ENCODE peak calls at places on chromosome 9, in ten cellular contexts. One of them, this sample, is unnamed.

GRCh38 chr9:127968717-127969383 is 11.9 kb downstream of the EEIG1 start:
- DNase-seq in nucleus accumbens: peak
- DNase-seq in OCI-LY7: no peak
- DNase-seq in mammary epithelial cell: peak
- DNase-seq in activated naive CD4-positive, alpha-beta T cell: no peak
- DNase-seq in neural crest cell: no peak
- DNase-seq in T-helper 17 cell: no peak
- DNase-seq in stimulated activated CD4-positive, alpha-beta T cell treated with anti-CD3 and anti-CD28 coated beads, TNF-alpha, amount 100 ng/mL, for 4 hours: no peak
- DNase-seq in nephron progenitor cell: no peak
- DNase-seq in stimulated activated CD8-positive, alpha-beta memory T cell treated with anti-CD3 and anti-CD28 coated beads, Interleukin-7, amount 100 ng/mL, for 1 hour: no peak
- DNase-seq in this sample: no peak

GRCh38 chr9:126794441-126794840 is 10.4 kb upstream of the ZBTB43 start:
- DNase-seq in nucleus accumbens: no peak
- DNase-seq in mammary epithelial cell: no peak
- DNase-seq in neural crest cell: no peak
- DNase-seq in T-helper 17 cell: no peak
- DNase-seq in stimulated activated CD4-positive, alpha-beta T cell treated with anti-CD3 and anti-CD28 coated beads, TNF-alpha, amount 100 ng/mL, for 4 hours: no peak
- DNase-seq in activated naive CD4-positive, alpha-beta T cell: no peak
- DNase-seq in stimulated activated CD8-positive, alpha-beta memory T cell treated with anti-CD3 and anti-CD28 coated beads, Interleukin-7, amount 100 ng/mL, for 1 hour: no peak
- DNase-seq in nephron progenitor cell: no peak
- DNase-seq in OCI-LY7: no peak
- DNase-seq in this sample: no peak

GRCh38 chr9:5951686-5952211 is 61.1 kb downstream of the MLANA start:
- DNase-seq in stimulated activated CD8-positive, alpha-beta memory T cell treated with anti-CD3 and anti-CD28 coated beads, Interleukin-7, amount 100 ng/mL, for 1 hour: no peak
- DNase-seq in neural crest cell: no peak
- DNase-seq in nephron progenitor cell: no peak
- DNase-seq in stimulated activated CD4-positive, alpha-beta T cell treated with anti-CD3 and anti-CD28 coated beads, TNF-alpha, amount 100 ng/mL, for 4 hours: no peak
- DNase-seq in activated naive CD4-positive, alpha-beta T cell: no peak
- DNase-seq in nucleus accumbens: no peak
- DNase-seq in mammary epithelial cell: peak
- DNase-seq in T-helper 17 cell: no peak
- DNase-seq in OCI-LY7: no peak
- DNase-seq in this sample: no peak

GRCh38 chr9:108151161-108151586 is 661.6 kb upstream of the KLF4 start:
- DNase-seq in neural crest cell: no peak
- DNase-seq in OCI-LY7: no peak
- DNase-seq in nephron progenitor cell: no peak
- DNase-seq in T-helper 17 cell: no peak
- DNase-seq in stimulated activated CD8-positive, alpha-beta memory T cell treated with anti-CD3 and anti-CD28 coated beads, Interleukin-7, amount 100 ng/mL, for 1 hour: no peak
- DNase-seq in stimulated activated CD4-positive, alpha-beta T cell treated with anti-CD3 and anti-CD28 coated beads, TNF-alpha, amount 100 ng/mL, for 4 hours: no peak
- DNase-seq in nucleus accumbens: no peak
- DNase-seq in mammary epithelial cell: peak
- DNase-seq in activated naive CD4-positive, alpha-beta T cell: no peak
- DNase-seq in this sample: no peak

GRCh38 chr9:112020680-112021596 is 124.3 kb downstream of the UGCG start:
- DNase-seq in T-helper 17 cell: no peak
- DNase-seq in stimulated activated CD8-positive, alpha-beta memory T cell treated with anti-CD3 and anti-CD28 coated beads, Interleukin-7, amount 100 ng/mL, for 1 hour: no peak
- DNase-seq in neural crest cell: no peak
- DNase-seq in activated naive CD4-positive, alpha-beta T cell: no peak
- DNase-seq in nucleus accumbens: no peak
- DNase-seq in OCI-LY7: no peak
- DNase-seq in nephron progenitor cell: no peak
- DNase-seq in stimulated activated CD4-positive, alpha-beta T cell treated with anti-CD3 and anti-CD28 coated beads, TNF-alpha, amount 100 ng/mL, for 4 hours: no peak
- DNase-seq in mammary epithelial cell: peak
- DNase-seq in this sample: no peak

GRCh38 chr9:131227112-131228058 is 48.9 kb downstream of the FAM78A start:
- DNase-seq in mammary epithelial cell: no peak
- DNase-seq in T-helper 17 cell: no peak
- DNase-seq in activated naive CD4-positive, alpha-beta T cell: no peak
- DNase-seq in neural crest cell: no peak
- DNase-seq in nucleus accumbens: no peak
- DNase-seq in stimulated activated CD8-positive, alpha-beta memory T cell treated with anti-CD3 and anti-CD28 coated beads, Interleukin-7, amount 100 ng/mL, for 1 hour: no peak
- DNase-seq in stimulated activated CD4-positive, alpha-beta T cell treated with anti-CD3 and anti-CD28 coated beads, TNF-alpha, amount 100 ng/mL, for 4 hours: no peak
- DNase-seq in nephron progenitor cell: no peak
- DNase-seq in OCI-LY7: no peak
- DNase-seq in this sample: no peak

GRCh38 chr9:21750021-21750735 is 52.3 kb upstream of the MTAP start:
- DNase-seq in neural crest cell: no peak
- DNase-seq in stimulated activated CD4-positive, alpha-beta T cell treated with anti-CD3 and anti-CD28 coated beads, TNF-alpha, amount 100 ng/mL, for 4 hours: no peak
- DNase-seq in OCI-LY7: no peak
- DNase-seq in activated naive CD4-positive, alpha-beta T cell: no peak
- DNase-seq in stimulated activated CD8-positive, alpha-beta memory T cell treated with anti-CD3 and anti-CD28 coated beads, Interleukin-7, amount 100 ng/mL, for 1 hour: no peak
- DNase-seq in mammary epithelial cell: peak
- DNase-seq in nucleus accumbens: no peak
- DNase-seq in T-helper 17 cell: no peak
- DNase-seq in nephron progenitor cell: no peak
- DNase-seq in this sample: no peak

GRCh38 chr9:107178302-107178701 is 104.8 kb upstream of the RAD23B start:
- DNase-seq in OCI-LY7: no peak
- DNase-seq in stimulated activated CD4-positive, alpha-beta T cell treated with anti-CD3 and anti-CD28 coated beads, TNF-alpha, amount 100 ng/mL, for 4 hours: no peak
- DNase-seq in T-helper 17 cell: no peak
- DNase-seq in nephron progenitor cell: no peak
- DNase-seq in stimulated activated CD8-positive, alpha-beta memory T cell treated with anti-CD3 and anti-CD28 coated beads, Interleukin-7, amount 100 ng/mL, for 1 hour: no peak
- DNase-seq in neural crest cell: no peak
- DNase-seq in nucleus accumbens: no peak
- DNase-seq in mammary epithelial cell: no peak
- DNase-seq in activated naive CD4-positive, alpha-beta T cell: no peak
- DNase-seq in this sample: no peak

GRCh38 chr9:134861586-134862334 is 18.9 kb upstream of the FCN2 start:
- DNase-seq in nucleus accumbens: no peak
- DNase-seq in T-helper 17 cell: no peak
- DNase-seq in stimulated activated CD8-positive, alpha-beta memory T cell treated with anti-CD3 and anti-CD28 coated beads, Interleukin-7, amount 100 ng/mL, for 1 hour: no peak
- DNase-seq in stimulated activated CD4-positive, alpha-beta T cell treated with anti-CD3 and anti-CD28 coated beads, TNF-alpha, amount 100 ng/mL, for 4 hours: no peak
- DNase-seq in mammary epithelial cell: no peak
- DNase-seq in OCI-LY7: no peak
- DNase-seq in activated naive CD4-positive, alpha-beta T cell: no peak
- DNase-seq in nephron progenitor cell: no peak
- DNase-seq in neural crest cell: no peak
- DNase-seq in this sample: no peak

GRCh38 chr9:77176106-77176505 is 1.2 kb upstream of the VPS13A start:
- DNase-seq in mammary epithelial cell: no peak
- DNase-seq in neural crest cell: no peak
- DNase-seq in OCI-LY7: no peak
- DNase-seq in activated naive CD4-positive, alpha-beta T cell: no peak
- DNase-seq in nephron progenitor cell: no peak
- DNase-seq in T-helper 17 cell: no peak
- DNase-seq in stimulated activated CD8-positive, alpha-beta memory T cell treated with anti-CD3 and anti-CD28 coated beads, Interleukin-7, amount 100 ng/mL, for 1 hour: no peak
- DNase-seq in nucleus accumbens: no peak
- DNase-seq in stimulated activated CD4-positive, alpha-beta T cell treated with anti-CD3 and anti-CD28 coated beads, TNF-alpha, amount 100 ng/mL, for 4 hours: no peak
- DNase-seq in this sample: no peak

GRCh38 chr9:134316444-134317160 is 9.7 kb upstream of the RXRA start:
- DNase-seq in activated naive CD4-positive, alpha-beta T cell: no peak
- DNase-seq in stimulated activated CD8-positive, alpha-beta memory T cell treated with anti-CD3 and anti-CD28 coated beads, Interleukin-7, amount 100 ng/mL, for 1 hour: no peak
- DNase-seq in neural crest cell: no peak
- DNase-seq in nephron progenitor cell: peak
- DNase-seq in stimulated activated CD4-positive, alpha-beta T cell treated with anti-CD3 and anti-CD28 coated beads, TNF-alpha, amount 100 ng/mL, for 4 hours: no peak
- DNase-seq in mammary epithelial cell: peak
- DNase-seq in OCI-LY7: no peak
- DNase-seq in nucleus accumbens: no peak
- DNase-seq in T-helper 17 cell: no peak
- DNase-seq in this sample: no peak

This sample was measured in NCI-H526.